ENCODE peak calls at places on chromosomes 11 and 22, in five cellular contexts. One of them, this sample, is unnamed.

GRCh38 chr22:30837531-30837930 is 131.0 kb downstream of the MORC2 start:
- DNase-seq in SK-N-SH: no peak
- DNase-seq in IMR-90: no peak
- DNase-seq in OCI-LY7: no peak
- DNase-seq in hepatocyte: no peak
- DNase-seq in this sample: no peak

GRCh38 chr11:61541568-61541967 is 33.0 kb downstream of the LRRC10B start:
- DNase-seq in SK-N-SH: peak; percentile 63
- DNase-seq in IMR-90: peak; percentile 52
- DNase-seq in OCI-LY7: peak; percentile 9
- DNase-seq in hepatocyte: no peak
- DNase-seq in this sample: no peak

GRCh38 chr11:9769621-9770020 is 105.7 kb downstream of the SWAP70 start:
- DNase-seq in SK-N-SH: no peak
- DNase-seq in IMR-90: no peak
- DNase-seq in OCI-LY7: no peak
- DNase-seq in hepatocyte: no peak
- DNase-seq in this sample: no peak

GRCh38 chr11:12569499-12570040 is 104.7 kb upstream of the TEAD1 start:
- DNase-seq in SK-N-SH: no peak
- DNase-seq in IMR-90: peak; percentile 77
- DNase-seq in OCI-LY7: no peak
- DNase-seq in hepatocyte: no peak
- DNase-seq in this sample: no peak

GRCh38 chr22:44242946-44243724 is 62.4 kb downstream of the PARVG start:
- DNase-seq in SK-N-SH: no peak
- DNase-seq in IMR-90: no peak
- DNase-seq in OCI-LY7: no peak
- DNase-seq in hepatocyte: no peak
- DNase-seq in this sample: no peak

GRCh38 chr11:102393272-102393730 is 46.3 kb downstream of the BIRC2 start:
- DNase-seq in SK-N-SH: no peak
- DNase-seq in IMR-90: no peak
- DNase-seq in OCI-LY7: peak; percentile 16
- DNase-seq in hepatocyte: no peak
- DNase-seq in this sample: no peak

GRCh38 chr11:2276280-2276998 is 6.1 kb upstream of the ASCL2 start:
- DNase-seq in SK-N-SH: no peak
- DNase-seq in IMR-90: no peak
- DNase-seq in OCI-LY7: no peak
- DNase-seq in hepatocyte: no peak
- DNase-seq in this sample: no peak

GRCh38 chr11:126521196-126521595 is 165.7 kb downstream of the ST3GAL4 start:
- DNase-seq in SK-N-SH: no peak
- DNase-seq in IMR-90: no peak
- DNase-seq in OCI-LY7: no peak
- DNase-seq in hepatocyte: no peak
- DNase-seq in this sample: no peak

GRCh38 chr11:72766152-72766902 is 14.1 kb upstream of the ARAP1 start:
- DNase-seq in SK-N-SH: no peak
- DNase-seq in IMR-90: no peak
- DNase-seq in OCI-LY7: no peak
- DNase-seq in hepatocyte: no peak
- DNase-seq in this sample: no peak

GRCh38 chr11:120510406-120511115 is 987 bp upstream of the GRIK4 start:
- DNase-seq in SK-N-SH: peak; percentile 36
- DNase-seq in IMR-90: no peak
- DNase-seq in OCI-LY7: no peak
- DNase-seq in hepatocyte: no peak
- DNase-seq in this sample: no peak

GRCh38 chr11:120512727-120513435 is 1.3 kb downstream of the GRIK4 start:
- DNase-seq in SK-N-SH: peak; percentile 63
- DNase-seq in IMR-90: no peak
- DNase-seq in OCI-LY7: no peak
- DNase-seq in hepatocyte: no peak
- DNase-seq in this sample: no peak

GRCh38 chr11:120511804-120512726 is 517 bp downstream of the GRIK4 start:
- DNase-seq in SK-N-SH: peak; percentile 76
- DNase-seq in IMR-90: no peak
- DNase-seq in OCI-LY7: no peak
- DNase-seq in hepatocyte: no peak
- DNase-seq in this sample: no peak

GRCh38 chr11:120509346-120510053 is 2.0 kb upstream of the GRIK4 start:
- DNase-seq in SK-N-SH: no peak
- DNase-seq in IMR-90: no peak
- DNase-seq in OCI-LY7: no peak
- DNase-seq in hepatocyte: no peak
- DNase-seq in this sample: no peak

DNA sequence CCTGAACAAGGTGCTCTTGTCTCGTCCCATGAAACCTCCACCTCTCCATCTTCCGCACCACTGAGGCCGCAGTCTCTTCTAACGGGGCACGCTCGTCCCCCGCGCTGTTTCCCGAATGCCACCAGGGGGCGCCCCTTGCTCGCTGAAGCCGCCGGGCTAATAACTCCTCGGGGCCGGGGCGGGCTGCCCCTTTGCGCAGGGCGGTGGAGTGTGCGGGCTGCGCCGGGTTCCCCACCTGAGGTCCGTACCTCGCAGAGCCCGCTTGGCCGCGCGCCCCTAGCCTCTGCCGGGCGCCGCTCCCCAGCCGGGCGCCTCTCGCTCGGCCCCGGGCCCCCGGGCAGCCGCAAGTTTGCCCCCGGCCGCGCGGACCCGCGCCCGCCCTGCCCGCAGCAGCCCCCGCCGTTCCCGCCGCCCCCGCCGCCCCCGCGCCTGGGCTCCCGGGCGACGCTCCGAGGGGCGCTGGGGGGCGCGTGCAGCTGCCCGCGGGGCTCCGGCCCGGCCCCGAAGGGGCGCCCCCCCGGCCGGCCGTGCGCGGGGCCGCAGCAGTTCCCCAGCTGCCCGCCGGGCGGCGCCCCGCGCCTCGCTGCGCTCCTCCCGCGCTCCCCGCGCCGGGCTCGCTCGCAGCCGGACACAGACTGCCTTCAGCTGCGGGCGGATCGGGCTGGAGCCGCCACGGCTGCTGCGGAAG is at the start of gene GRIK4:
- DNase-seq in SK-N-SH: peak; percentile 96
- DNase-seq in IMR-90: peak; percentile 57
- DNase-seq in OCI-LY7: peak; percentile 81
- DNase-seq in hepatocyte: peak; percentile 92
- DNase-seq in this sample: no peak
- H2AFZ ChIP-seq in SK-N-SH: no peak within 1 kb of the TSS
- H2AFZ ChIP-seq in IMR-90: peak within 1 kb of the TSS; percentile 88
- H2AFZ ChIP-seq in OCI-LY7: no peak within 1 kb of the TSS
- H2AFZ ChIP-seq in hepatocyte: no peak within 1 kb of the TSS
- H2AFZ ChIP-seq in this sample: no peak within 1 kb of the TSS

GRCh38 chr11:65500262-65501004 is 1.6 kb downstream of the MALAT1 start:
- DNase-seq in SK-N-SH: no peak
- DNase-seq in IMR-90: peak; percentile 58
- DNase-seq in OCI-LY7: peak; percentile 58
- DNase-seq in hepatocyte: peak; percentile 49
- DNase-seq in this sample: no peak
- TF ChIP-seq CTCF in SK-N-SH: no peak
- TF ChIP-seq CTCF in IMR-90: no peak
- TF ChIP-seq CTCF in OCI-LY7: no peak
- TF ChIP-seq CTCF in hepatocyte: peak; percentile 2
- TF ChIP-seq CTCF in this sample: no peak

GRCh38 chr22:47247609-47248240 is 485.3 kb downstream of the TBC1D22A start:
- DNase-seq in SK-N-SH: no peak
- DNase-seq in IMR-90: no peak
- DNase-seq in OCI-LY7: no peak
- DNase-seq in hepatocyte: no peak
- DNase-seq in this sample: no peak

GRCh38 chr22:47248925-47249324 is 486.5 kb downstream of the TBC1D22A start:
- DNase-seq in SK-N-SH: no peak
- DNase-seq in IMR-90: no peak
- DNase-seq in OCI-LY7: no peak
- DNase-seq in hepatocyte: no peak
- DNase-seq in this sample: no peak

GRCh38 chr22:47249370-47249928 is 487.0 kb downstream of the TBC1D22A start:
- DNase-seq in SK-N-SH: no peak
- DNase-seq in IMR-90: no peak
- DNase-seq in OCI-LY7: no peak
- DNase-seq in hepatocyte: no peak
- DNase-seq in this sample: no peak

GRCh38 chr22:47251911-47252310 is 489.5 kb downstream of the TBC1D22A start:
- DNase-seq in SK-N-SH: no peak
- DNase-seq in IMR-90: no peak
- DNase-seq in OCI-LY7: no peak
- DNase-seq in hepatocyte: no peak
- DNase-seq in this sample: no peak

GRCh38 chr22:47250995-47251765 is 488.7 kb downstream of the TBC1D22A start:
- DNase-seq in SK-N-SH: no peak
- DNase-seq in IMR-90: no peak
- DNase-seq in OCI-LY7: no peak
- DNase-seq in hepatocyte: no peak
- DNase-seq in this sample: no peak
- H3K9me3 ChIP-seq in SK-N-SH: no peaks in the 10 kb centered on the region
- H3K9me3 ChIP-seq in IMR-90: peaks cover 2% of the 10 kb centered on the region
- H3K9me3 ChIP-seq in OCI-LY7: no peaks in the 10 kb centered on the region
- H3K9me3 ChIP-seq in hepatocyte: peaks cover 5% of the 10 kb centered on the region
- H3K9me3 ChIP-seq in this sample: no peaks in the 10 kb centered on the region

GRCh38 chr11:46202696-46203391 is 74.6 kb upstream of the CREB3L1 start:
- DNase-seq in SK-N-SH: no peak
- DNase-seq in IMR-90: no peak
- DNase-seq in OCI-LY7: no peak
- DNase-seq in hepatocyte: no peak
- DNase-seq in this sample: no peak

GRCh38 chr11:46200537-46201281 is 76.8 kb upstream of the CREB3L1 start:
- DNase-seq in SK-N-SH: no peak
- DNase-seq in IMR-90: peak; percentile 7
- DNase-seq in OCI-LY7: no peak
- DNase-seq in hepatocyte: no peak
- DNase-seq in this sample: peak; percentile 7

GRCh38 chr11:46198873-46199250 is 77.6 kb upstream of the PHF21A start:
- DNase-seq in SK-N-SH: no peak
- DNase-seq in IMR-90: no peak
- DNase-seq in OCI-LY7: no peak
- DNase-seq in hepatocyte: no peak
- DNase-seq in this sample: no peak

GRCh38 chr11:46203746-46204145 is 73.7 kb upstream of the CREB3L1 start:
- DNase-seq in SK-N-SH: no peak
- DNase-seq in IMR-90: no peak
- DNase-seq in OCI-LY7: no peak
- DNase-seq in hepatocyte: no peak
- DNase-seq in this sample: no peak

DNA sequence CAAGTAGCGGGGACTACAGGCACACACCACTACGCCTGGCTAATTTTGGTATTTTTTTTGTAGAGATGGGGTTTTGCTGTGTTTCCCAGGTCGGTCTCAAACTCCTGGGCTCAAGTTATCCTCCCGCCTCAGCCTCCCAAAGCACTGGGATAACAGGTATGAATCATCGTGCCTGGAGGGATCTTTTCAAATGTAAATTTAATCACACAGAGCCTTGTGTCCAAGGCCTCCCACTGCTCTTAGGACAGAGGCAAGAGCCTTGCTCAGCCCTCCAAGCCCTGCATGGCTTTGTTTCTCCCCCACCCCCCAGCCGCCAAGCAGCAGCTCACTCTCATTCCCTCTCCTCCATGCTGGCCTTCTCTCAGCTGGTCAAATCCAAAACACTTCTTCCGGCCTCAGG is 75.3 kb upstream of the CREB3L1 start:
- DNase-seq in SK-N-SH: no peak
- DNase-seq in IMR-90: no peak
- DNase-seq in OCI-LY7: no peak
- DNase-seq in hepatocyte: no peak
- DNase-seq in this sample: peak; percentile 5
- H2AFZ ChIP-seq in SK-N-SH: no peak overlapping the region
- H2AFZ ChIP-seq in IMR-90: no peak overlapping the region
- H2AFZ ChIP-seq in OCI-LY7: no peak overlapping the region
- H2AFZ ChIP-seq in hepatocyte: no peak overlapping the region
- H2AFZ ChIP-seq in this sample: no peak overlapping the region

GRCh38 chr22:21573293-21573734 is 5.8 kb downstream of the UBE2L3 start:
- DNase-seq in SK-N-SH: no peak
- DNase-seq in IMR-90: no peak
- DNase-seq in OCI-LY7: no peak
- DNase-seq in hepatocyte: no peak
- DNase-seq in this sample: no peak
- TF ChIP-seq CTCF in SK-N-SH: no peak
- TF ChIP-seq CTCF in IMR-90: no peak
- TF ChIP-seq CTCF in OCI-LY7: no peak
- TF ChIP-seq CTCF in hepatocyte: no peak
- TF ChIP-seq CTCF in this sample: no peak

DNA sequence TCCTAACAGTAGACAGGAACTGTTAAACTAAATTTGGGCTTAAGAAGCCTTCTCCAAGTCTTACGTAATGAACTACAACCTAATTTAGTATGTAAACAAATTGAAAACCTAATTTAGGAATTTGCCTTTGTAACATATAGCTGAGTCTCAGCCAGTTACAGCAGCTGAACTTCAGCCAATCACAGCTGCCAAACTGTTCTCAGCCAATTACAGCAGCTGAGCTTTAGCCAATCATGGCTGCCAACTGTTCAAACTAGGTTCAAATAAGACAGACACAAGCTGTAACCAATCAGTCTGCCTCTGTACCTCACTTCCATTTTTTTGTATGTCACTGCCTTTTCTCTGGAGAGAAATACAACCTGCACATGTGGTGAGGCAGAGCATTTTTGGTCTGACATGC is 95.0 kb upstream of the CD44 start:
- DNase-seq in SK-N-SH: no peak
- DNase-seq in IMR-90: no peak
- DNase-seq in OCI-LY7: no peak
- DNase-seq in hepatocyte: no peak
- DNase-seq in this sample: no peak
- H3K9me3 ChIP-seq in SK-N-SH: no peaks in the 10 kb centered on the region
- H3K9me3 ChIP-seq in IMR-90: no peaks in the 10 kb centered on the region
- H3K9me3 ChIP-seq in OCI-LY7: no peaks in the 10 kb centered on the region
- H3K9me3 ChIP-seq in hepatocyte: no peaks in the 10 kb centered on the region
- H3K9me3 ChIP-seq in this sample: no peaks in the 10 kb centered on the region

GRCh38 chr11:67539588-67539987 is 16.3 kb upstream of the CABP2 start:
- DNase-seq in SK-N-SH: no peak
- DNase-seq in IMR-90: no peak
- DNase-seq in OCI-LY7: no peak
- DNase-seq in hepatocyte: no peak
- DNase-seq in this sample: no peak
- H2AFZ ChIP-seq in SK-N-SH: no peak overlapping the region
- H2AFZ ChIP-seq in IMR-90: no peak overlapping the region
- H2AFZ ChIP-seq in OCI-LY7: no peak overlapping the region
- H2AFZ ChIP-seq in hepatocyte: no peak overlapping the region
- H2AFZ ChIP-seq in this sample: no peak overlapping the region